ENCODE peak calls at places on chromosomes 12 and 14, in eight cellular contexts. One of them, this sample, is unnamed.

GRCh38 chr12:122021193-122021821 is 377 bp upstream of the BCL7A start:
- DNase-seq in endothelial cell of umbilical vein: peak; percentile 39
- DNase-seq in HepG2: no peak
- DNase-seq in heart left ventricle: peak; percentile 46
- DNase-seq in tibial nerve: no peak
- DNase-seq in ovary: peak; percentile 58
- DNase-seq in GM12878: no peak
- DNase-seq in Peyer's patch: no peak
- DNase-seq in this sample: no peak

GRCh38 chr12:46197876-46198275 is 71.0 kb downstream of the SLC38A1 start:
- DNase-seq in endothelial cell of umbilical vein: no peak
- DNase-seq in HepG2: no peak
- DNase-seq in heart left ventricle: no peak
- DNase-seq in tibial nerve: no peak
- DNase-seq in ovary: no peak
- DNase-seq in GM12878: no peak
- DNase-seq in Peyer's patch: no peak
- DNase-seq in this sample: no peak

GRCh38 chr14:34665785-34666425 is 36.0 kb upstream of the SNX6 start:
- DNase-seq in endothelial cell of umbilical vein: peak; percentile 89
- DNase-seq in HepG2: no peak
- DNase-seq in heart left ventricle: peak; percentile 68
- DNase-seq in tibial nerve: peak; percentile 76
- DNase-seq in ovary: no peak
- DNase-seq in GM12878: no peak
- DNase-seq in Peyer's patch: no peak
- DNase-seq in this sample: peak; percentile 54

GRCh38 chr14:20350860-20351259 is 7.4 kb downstream of the PARP2 start:
- DNase-seq in endothelial cell of umbilical vein: peak; percentile 15
- DNase-seq in HepG2: no peak
- DNase-seq in heart left ventricle: no peak
- DNase-seq in tibial nerve: no peak
- DNase-seq in ovary: no peak
- DNase-seq in GM12878: no peak
- DNase-seq in Peyer's patch: no peak
- DNase-seq in this sample: no peak

GRCh38 chr12:16165506-16165905 is 112.0 kb downstream of the SLC15A5 start:
- DNase-seq in endothelial cell of umbilical vein: peak; percentile 33
- DNase-seq in HepG2: peak; percentile 18
- DNase-seq in heart left ventricle: no peak
- DNase-seq in tibial nerve: peak; percentile 49
- DNase-seq in ovary: no peak
- DNase-seq in GM12878: no peak
- DNase-seq in Peyer's patch: no peak
- DNase-seq in this sample: no peak

GRCh38 chr14:33765251-33765650 is 185.6 kb downstream of the EGLN3 start:
- DNase-seq in endothelial cell of umbilical vein: peak; percentile 64
- DNase-seq in HepG2: no peak
- DNase-seq in heart left ventricle: peak; percentile 46
- DNase-seq in tibial nerve: no peak
- DNase-seq in ovary: peak; percentile 53
- DNase-seq in GM12878: no peak
- DNase-seq in Peyer's patch: no peak
- DNase-seq in this sample: no peak

GRCh38 chr12:19572920-19573558 is 133.7 kb downstream of the AEBP2 start:
- DNase-seq in endothelial cell of umbilical vein: peak; percentile 69
- DNase-seq in HepG2: peak; percentile 45
- DNase-seq in heart left ventricle: no peak
- DNase-seq in tibial nerve: no peak
- DNase-seq in ovary: no peak
- DNase-seq in GM12878: no peak
- DNase-seq in Peyer's patch: no peak
- DNase-seq in this sample: no peak

GRCh38 chr14:55103005-55103640 is 25.9 kb upstream of the LGALS3 start:
- DNase-seq in endothelial cell of umbilical vein: peak; percentile 86
- DNase-seq in HepG2: peak; percentile 95
- DNase-seq in heart left ventricle: peak; percentile 82
- DNase-seq in tibial nerve: peak; percentile 83
- DNase-seq in ovary: peak; percentile 85
- DNase-seq in GM12878: peak; percentile 95
- DNase-seq in Peyer's patch: peak; percentile 88
- DNase-seq in this sample: peak; percentile 97

GRCh38 chr12:24360057-24360456 is 410.6 kb upstream of the SOX5 start:
- DNase-seq in endothelial cell of umbilical vein: no peak
- DNase-seq in HepG2: no peak
- DNase-seq in heart left ventricle: no peak
- DNase-seq in tibial nerve: no peak
- DNase-seq in ovary: no peak
- DNase-seq in GM12878: no peak
- DNase-seq in Peyer's patch: no peak
- DNase-seq in this sample: no peak

DNA sequence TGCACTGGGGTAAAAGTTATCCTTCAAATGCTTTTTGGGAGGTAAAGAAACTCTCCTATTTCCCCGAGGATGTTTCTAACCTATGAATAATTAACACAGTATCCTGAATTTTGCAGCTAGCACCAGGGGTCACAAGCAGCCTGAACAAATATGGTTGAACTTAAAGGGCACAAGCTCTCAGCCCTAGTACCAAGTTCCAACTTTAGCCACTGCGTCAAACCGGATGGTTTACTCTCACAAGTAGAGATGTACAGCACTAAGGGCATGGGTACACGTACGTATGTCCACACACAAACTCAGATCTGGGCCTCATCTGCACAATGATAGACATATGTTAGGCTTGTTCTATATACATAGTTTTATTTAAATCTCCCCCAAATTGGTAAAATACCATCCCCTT is 4.7 kb downstream of the CCDC88C start:
- DNase-seq in endothelial cell of umbilical vein: no peak
- DNase-seq in HepG2: no peak
- DNase-seq in heart left ventricle: no peak
- DNase-seq in tibial nerve: no peak
- DNase-seq in ovary: no peak
- DNase-seq in GM12878: no peak
- DNase-seq in Peyer's patch: no peak
- DNase-seq in this sample: no peak
- H3K4me3 ChIP-seq in endothelial cell of umbilical vein: no peak overlapping the region
- H3K4me3 ChIP-seq in HepG2: no peak overlapping the region
- H3K4me3 ChIP-seq in heart left ventricle: peak overlapping the region; percentile 85
- H3K4me3 ChIP-seq in tibial nerve: no peak overlapping the region
- H3K4me3 ChIP-seq in ovary: no peak overlapping the region
- H3K4me3 ChIP-seq in GM12878: peak overlapping the region; percentile 88
- H3K4me3 ChIP-seq in Peyer's patch: no peak overlapping the region
- H3K4me3 ChIP-seq in this sample: no peak overlapping the region

GRCh38 chr14:102319351-102320032 is at the start of gene ZNF839:
- DNase-seq in endothelial cell of umbilical vein: peak; percentile 81
- DNase-seq in HepG2: peak; percentile 69
- DNase-seq in heart left ventricle: peak; percentile 96
- DNase-seq in tibial nerve: peak; percentile 89
- DNase-seq in ovary: peak; percentile 96
- DNase-seq in GM12878: no peak
- DNase-seq in Peyer's patch: peak; percentile 93
- DNase-seq in this sample: peak; percentile 98
- TF ChIP-seq POLR2A in endothelial cell of umbilical vein: no peak
- TF ChIP-seq POLR2A in HepG2: no peak
- TF ChIP-seq POLR2A in heart left ventricle: peak; percentile 47
- TF ChIP-seq POLR2A in tibial nerve: peak; percentile 65
- TF ChIP-seq POLR2A in ovary: peak; percentile 72
- TF ChIP-seq POLR2A in GM12878: peak; percentile 67
- TF ChIP-seq POLR2A in Peyer's patch: peak; percentile 63
- TF ChIP-seq POLR2A in this sample: no peak

GRCh38 chr12:98182791-98183190 is 332.6 kb upstream of the TMPO start:
- DNase-seq in endothelial cell of umbilical vein: no peak
- DNase-seq in HepG2: no peak
- DNase-seq in heart left ventricle: no peak
- DNase-seq in tibial nerve: no peak
- DNase-seq in ovary: no peak
- DNase-seq in GM12878: no peak
- DNase-seq in Peyer's patch: no peak
- DNase-seq in this sample: no peak
- H3K4me3 ChIP-seq in endothelial cell of umbilical vein: no peak overlapping the region
- H3K4me3 ChIP-seq in HepG2: no peak overlapping the region
- H3K4me3 ChIP-seq in heart left ventricle: no peak overlapping the region
- H3K4me3 ChIP-seq in tibial nerve: no peak overlapping the region
- H3K4me3 ChIP-seq in ovary: no peak overlapping the region
- H3K4me3 ChIP-seq in GM12878: no peak overlapping the region
- H3K4me3 ChIP-seq in Peyer's patch: no peak overlapping the region
- H3K4me3 ChIP-seq in this sample: no peak overlapping the region

GRCh38 chr12:85002778-85003296 is 33.2 kb downstream of the TSPAN19 start:
- DNase-seq in endothelial cell of umbilical vein: no peak
- DNase-seq in HepG2: no peak
- DNase-seq in heart left ventricle: no peak
- DNase-seq in tibial nerve: no peak
- DNase-seq in ovary: no peak
- DNase-seq in GM12878: no peak
- DNase-seq in Peyer's patch: no peak
- DNase-seq in this sample: no peak
- TF ChIP-seq POLR2A in endothelial cell of umbilical vein: no peak
- TF ChIP-seq POLR2A in HepG2: no peak
- TF ChIP-seq POLR2A in heart left ventricle: no peak
- TF ChIP-seq POLR2A in tibial nerve: no peak
- TF ChIP-seq POLR2A in ovary: no peak
- TF ChIP-seq POLR2A in GM12878: no peak
- TF ChIP-seq POLR2A in Peyer's patch: no peak
- TF ChIP-seq POLR2A in this sample: no peak

GRCh38 chr14:105855246-105855892 is 329.0 kb downstream of the TMEM121 start:
- DNase-seq in endothelial cell of umbilical vein: no peak
- DNase-seq in HepG2: no peak
- DNase-seq in heart left ventricle: no peak
- DNase-seq in tibial nerve: no peak
- DNase-seq in ovary: peak; percentile 16
- DNase-seq in GM12878: no peak
- DNase-seq in Peyer's patch: peak; percentile 44
- DNase-seq in this sample: peak; percentile 76
- H3K4me3 ChIP-seq in endothelial cell of umbilical vein: no peak overlapping the region
- H3K4me3 ChIP-seq in HepG2: no peak overlapping the region
- H3K4me3 ChIP-seq in heart left ventricle: no peak overlapping the region
- H3K4me3 ChIP-seq in tibial nerve: no peak overlapping the region
- H3K4me3 ChIP-seq in ovary: no peak overlapping the region
- H3K4me3 ChIP-seq in GM12878: peak overlapping the region; percentile 55
- H3K4me3 ChIP-seq in Peyer's patch: no peak overlapping the region
- H3K4me3 ChIP-seq in this sample: no peak overlapping the region

GRCh38 chr14:103019827-103020226 is 37.5 kb downstream of the CDC42BPB start:
- DNase-seq in endothelial cell of umbilical vein: no peak
- DNase-seq in HepG2: no peak
- DNase-seq in heart left ventricle: no peak
- DNase-seq in tibial nerve: no peak
- DNase-seq in ovary: no peak
- DNase-seq in GM12878: no peak
- DNase-seq in Peyer's patch: peak; percentile 29
- DNase-seq in this sample: no peak
- TF ChIP-seq POLR2A in endothelial cell of umbilical vein: no peak
- TF ChIP-seq POLR2A in HepG2: no peak
- TF ChIP-seq POLR2A in heart left ventricle: no peak
- TF ChIP-seq POLR2A in tibial nerve: no peak
- TF ChIP-seq POLR2A in ovary: no peak
- TF ChIP-seq POLR2A in GM12878: no peak
- TF ChIP-seq POLR2A in Peyer's patch: no peak
- TF ChIP-seq POLR2A in this sample: no peak

GRCh38 chr14:53360821-53361220 is 207.7 kb upstream of the DDHD1 start:
- DNase-seq in endothelial cell of umbilical vein: no peak
- DNase-seq in HepG2: no peak
- DNase-seq in heart left ventricle: no peak
- DNase-seq in tibial nerve: no peak
- DNase-seq in ovary: no peak
- DNase-seq in GM12878: no peak
- DNase-seq in Peyer's patch: no peak
- DNase-seq in this sample: no peak
- H3K4me3 ChIP-seq in endothelial cell of umbilical vein: no peak overlapping the region
- H3K4me3 ChIP-seq in HepG2: no peak overlapping the region
- H3K4me3 ChIP-seq in heart left ventricle: no peak overlapping the region
- H3K4me3 ChIP-seq in tibial nerve: no peak overlapping the region
- H3K4me3 ChIP-seq in ovary: no peak overlapping the region
- H3K4me3 ChIP-seq in GM12878: no peak overlapping the region
- H3K4me3 ChIP-seq in Peyer's patch: no peak overlapping the region
- H3K4me3 ChIP-seq in this sample: no peak overlapping the region

DNA sequence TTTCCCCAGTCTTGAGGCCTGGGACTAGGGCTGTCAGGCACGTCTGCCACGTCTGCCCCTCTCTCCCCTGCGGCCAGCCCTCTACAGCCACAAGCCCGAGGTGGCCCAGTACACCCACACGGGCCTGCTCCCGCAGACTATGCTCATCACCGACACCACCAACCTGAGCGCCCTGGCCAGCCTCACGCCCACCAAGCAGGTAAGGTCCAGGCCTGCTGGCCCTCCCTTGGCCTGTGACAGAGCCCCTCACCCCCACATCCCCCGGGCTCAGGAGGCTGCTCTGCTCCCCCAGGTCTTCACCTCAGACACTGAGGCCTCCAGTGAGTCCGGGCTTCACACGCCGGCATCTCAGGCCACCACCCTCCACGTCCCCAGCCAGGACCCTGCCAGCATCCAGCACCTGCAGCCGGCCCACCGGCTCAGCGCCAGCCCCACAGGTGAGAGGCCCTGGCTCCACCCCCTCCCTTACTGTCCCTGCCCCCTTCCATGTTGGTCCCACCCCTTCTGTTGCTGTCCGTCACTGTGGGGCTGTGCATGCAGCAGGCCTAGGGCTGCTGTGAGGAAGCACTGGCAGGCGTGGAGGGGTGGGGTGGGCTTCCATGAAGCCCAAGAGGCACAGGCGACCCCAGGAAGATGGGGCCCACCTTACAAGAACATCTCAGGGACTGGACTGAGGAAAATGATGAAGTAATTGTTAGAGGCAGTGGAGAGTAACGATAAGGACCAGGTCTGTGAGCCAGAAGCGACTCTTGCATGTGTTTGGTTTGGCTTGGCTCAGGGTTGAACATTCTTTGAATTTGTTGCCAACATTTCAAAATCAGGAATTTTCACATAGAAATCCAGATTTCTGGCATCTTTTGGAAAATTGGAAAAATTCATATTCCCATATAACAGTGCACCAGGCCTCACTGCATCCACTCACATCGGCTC is 16.8 kb downstream of the C12orf43 start:
- DNase-seq in endothelial cell of umbilical vein: no peak
- DNase-seq in HepG2: no peak
- DNase-seq in heart left ventricle: no peak
- DNase-seq in tibial nerve: no peak
- DNase-seq in ovary: no peak
- DNase-seq in GM12878: no peak
- DNase-seq in Peyer's patch: no peak
- DNase-seq in this sample: no peak
- TF ChIP-seq POLR2A in endothelial cell of umbilical vein: no peak
- TF ChIP-seq POLR2A in HepG2: no peak
- TF ChIP-seq POLR2A in heart left ventricle: no peak
- TF ChIP-seq POLR2A in tibial nerve: no peak
- TF ChIP-seq POLR2A in ovary: no peak
- TF ChIP-seq POLR2A in GM12878: peak; percentile 49
- TF ChIP-seq POLR2A in Peyer's patch: no peak
- TF ChIP-seq POLR2A in this sample: no peak